ENCODE peak calls at places on chromosomes 1 and 21, in four cellular contexts. K, W, D and C are unnamed samples.

GRCh38 chr1:43425045-43425444 is 28.7 kb downstream of the HYI start:
- DNase-seq in K (no peak), W (no peak), D (no peak), C (no peak)

GRCh38 chr1:44108241-44108640 is 10.4 kb upstream of the KLF17 start:
- DNase-seq in K (no peak), W (no peak), D (peak), C (no peak)

GRCh38 chr1:207868252-207868768 is 42.6 kb downstream of the CD34 start:
- DNase-seq in K (no peak), W (peak), D (no peak), C (peak)

GRCh38 chr21:25735221-25735894 is 586 bp downstream of the GABPA start:
- DNase-seq in K (peak), W (peak), D (peak), C (peak)

GRCh38 chr21:23014021-23014420 is 2015.8 kb downstream of the NCAM2 start:
- DNase-seq in K (no peak), W (no peak), D (no peak), C (no peak)

GRCh38 chr1:182035097-182035770 is 26.3 kb downstream of the ZNF648 start:
- DNase-seq in K (no peak), W (no peak), D (no peak), C (no peak)

GRCh38 chr1:56301791-56302190 is 277.6 kb downstream of the PLPP3 start:
- DNase-seq in K (no peak), W (no peak), D (peak), C (no peak)

GRCh38 chr1:61742620-61743431 is 546 bp downstream of the PATJ start:
- DNase-seq in K (peak), W (peak), D (no peak), C (no peak)

GRCh38 chr1:117146570-117147340 is 25.2 kb upstream of the TRIM45 start:
- DNase-seq in K (no peak), W (no peak), D (peak), C (no peak)

DNA sequence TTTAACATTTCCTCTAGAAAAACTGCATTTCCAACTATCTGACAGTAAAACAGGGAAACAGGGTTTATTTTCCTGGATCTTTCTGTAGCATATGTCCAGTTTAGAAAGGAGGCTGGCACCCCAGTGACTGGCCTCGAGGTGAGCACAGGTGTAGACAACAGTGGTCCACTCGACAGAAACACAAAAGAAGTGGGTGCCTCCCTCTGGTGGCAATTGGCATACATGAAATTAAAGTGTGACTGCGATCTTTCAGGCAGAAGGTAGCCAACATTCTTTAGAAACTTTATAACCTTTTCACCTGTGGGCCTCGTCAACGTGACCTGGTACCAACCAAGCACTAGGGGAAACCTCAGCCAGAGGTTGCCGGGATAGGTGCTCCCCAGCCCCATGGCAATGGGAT is 44.0 kb downstream of the PCP4 start:
- DNase-seq in K (no peak), W (no peak), D (no peak), C (peak)
- TF ChIP-seq CTCF in K (no peak), W (no peak), D (peak), C (peak)

GRCh38 chr1:246147471-246148461 is 359.3 kb downstream of the SMYD3 start:
- DNase-seq in K (no peak), W (no peak), D (no peak), C (no peak)
- TF ChIP-seq CTCF in K (no peak), W (no peak), D (no peak), C (no peak)

GRCh38 chr1:145978860-145979745 is 14.6 kb downstream of the POLR3GL start:
- DNase-seq in K (peak), W (peak), D (peak), C (peak)

GRCh38 chr1:145977016-145977415 is 12.5 kb downstream of the POLR3GL start:
- DNase-seq in K (no peak), W (no peak), D (no peak), C (no peak)

GRCh38 chr1:145978477-145978859 is 14.0 kb downstream of the POLR3GL start:
- DNase-seq in K (no peak), W (no peak), D (no peak), C (no peak)

GRCh38 chr1:145979746-145980435 is 15.4 kb downstream of the POLR3GL start:
- DNase-seq in K (no peak), W (no peak), D (no peak), C (peak)

GRCh38 chr1:145977486-145978476 is 13.3 kb downstream of the POLR3GL start:
- DNase-seq in K (peak), W (peak), D (peak), C (peak)
- TF ChIP-seq CTCF in K (peak), W (peak), D (peak), C (peak)

DNA sequence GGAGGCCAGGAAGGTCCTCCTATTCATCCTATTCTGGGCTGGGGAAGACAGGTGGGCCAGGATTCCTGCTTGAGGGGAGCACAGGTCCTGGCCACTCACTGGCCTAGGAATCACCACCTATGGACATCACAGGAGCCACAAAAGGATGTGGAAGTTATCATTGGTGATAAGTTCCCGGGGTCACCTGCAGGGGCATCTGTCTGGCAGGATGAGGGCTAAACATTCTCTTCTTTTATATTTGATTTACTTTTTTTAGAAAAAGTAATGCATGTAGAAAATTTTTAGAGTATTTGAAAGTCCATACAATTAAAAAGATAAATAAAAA is 33.2 kb upstream of the KIAA0040 start:
- DNase-seq in K (no peak), W (no peak), D (no peak), C (no peak)
- TF ChIP-seq CTCF in K (no peak), W (no peak), D (no peak), C (no peak)

GRCh38 chr1:36703526-36704208 is 221.0 kb upstream of the CSF3R start:
- DNase-seq in K (peak), W (peak), D (peak), C (peak)
- TF ChIP-seq CTCF in K (peak), W (peak), D (peak), C (peak)

GRCh38 chr1:89276690-89277089 is 4.0 kb upstream of the GBP5 start:
- DNase-seq in K (no peak), W (no peak), D (no peak), C (no peak)
- TF ChIP-seq CTCF in K (no peak), W (no peak), D (no peak), C (no peak)

DNA sequence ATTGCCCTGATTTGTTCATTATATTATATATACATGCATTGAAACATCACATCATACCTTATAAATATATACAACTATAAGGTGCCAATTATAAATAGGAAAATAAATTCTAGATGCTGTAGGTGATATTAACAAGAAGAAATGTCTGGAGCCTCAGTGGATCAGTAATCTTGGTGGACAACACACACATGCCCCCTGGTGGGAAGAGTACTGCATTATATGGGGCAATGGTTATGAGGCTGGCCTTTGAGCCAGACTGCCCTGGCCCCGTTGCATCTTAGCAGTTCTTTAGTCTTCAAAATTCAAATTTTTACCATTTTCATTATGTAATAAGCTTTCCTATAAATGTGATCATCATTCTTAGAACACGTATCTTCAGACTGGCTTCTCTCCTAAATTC is 335.0 kb upstream of the GREM2 start:
- DNase-seq in K (peak), W (peak), D (peak), C (peak)
- TF ChIP-seq CTCF in K (peak), W (peak), D (peak), C (peak)

GRCh38 chr1:245277276-245277675 is 122.5 kb downstream of the KIF26B start:
- DNase-seq in K (peak), W (no peak), D (no peak), C (no peak)
- TF ChIP-seq CTCF in K (no peak), W (no peak), D (no peak), C (peak)

GRCh38 chr1:1355376-1355775 is 3.0 kb downstream of the MXRA8 start:
- DNase-seq in K (peak), W (no peak), D (no peak), C (no peak)
- TF ChIP-seq CTCF in K (no peak), W (no peak), D (no peak), C (no peak)